ENCODE peak calls at places on chromosomes 4 and X, in four cellular contexts. Q is mesenchymal stem cell, C is IMR-90, A is neuronal stem cell. V is an unnamed sample.
A peak's percentile ranks its signal among the peaks of the same experiment; 100 is the strongest.

GRCh38 chr4:76639292-76639691 is 204.3 kb downstream of the SHROOM3 start:
- DNase-seq in Q (no peak), C (peak; percentile 23), A (no peak), V (no peak)

GRCh38 chr4:101421393-101421792 is 74.1 kb upstream of the PPP3CA start:
- DNase-seq in Q (peak; percentile 2), C (peak; percentile 1), A (no peak), V (peak; percentile 40)

GRCh38 chrX:54530358-54530900 is 410 bp downstream of the GNL3L start:
- DNase-seq in Q (no peak), C (no peak), A (no peak), V (no peak)

GRCh38 chr4:26731342-26731741 is 129.3 kb upstream of the STIM2 start:
- DNase-seq in Q (no peak), C (peak; percentile 41), A (no peak), V (no peak)

GRCh38 chrX:71111141-71111843 is at the start of gene IL2RG:
- DNase-seq in Q (no peak), C (no peak), A (no peak), V (no peak)

GRCh38 chr4:156280726-156281125 is 327.1 kb upstream of the CTSO start:
- DNase-seq in Q (no peak), C (no peak), A (no peak), V (no peak)

GRCh38 chrX:50103866-50104566 is 96.8 kb downstream of the AKAP4 start:
- DNase-seq in Q (peak; percentile 12), C (no peak), A (no peak), V (no peak)

GRCh38 chr4:145824469-145824868 is 114.2 kb downstream of the ZNF827 start:
- DNase-seq in Q (no peak), C (no peak), A (no peak), V (no peak)

GRCh38 chr4:90069151-90069550 is 58.0 kb upstream of the CCSER1 start:
- DNase-seq in Q (no peak), C (peak; percentile 21), A (no peak), V (peak; percentile 18)

GRCh38 chr4:139988863-139989765 is 164.9 kb downstream of the MAML3 start:
- DNase-seq in Q (peak; percentile 95), C (peak; percentile 97), A (no peak), V (peak; percentile 84)

DNA sequence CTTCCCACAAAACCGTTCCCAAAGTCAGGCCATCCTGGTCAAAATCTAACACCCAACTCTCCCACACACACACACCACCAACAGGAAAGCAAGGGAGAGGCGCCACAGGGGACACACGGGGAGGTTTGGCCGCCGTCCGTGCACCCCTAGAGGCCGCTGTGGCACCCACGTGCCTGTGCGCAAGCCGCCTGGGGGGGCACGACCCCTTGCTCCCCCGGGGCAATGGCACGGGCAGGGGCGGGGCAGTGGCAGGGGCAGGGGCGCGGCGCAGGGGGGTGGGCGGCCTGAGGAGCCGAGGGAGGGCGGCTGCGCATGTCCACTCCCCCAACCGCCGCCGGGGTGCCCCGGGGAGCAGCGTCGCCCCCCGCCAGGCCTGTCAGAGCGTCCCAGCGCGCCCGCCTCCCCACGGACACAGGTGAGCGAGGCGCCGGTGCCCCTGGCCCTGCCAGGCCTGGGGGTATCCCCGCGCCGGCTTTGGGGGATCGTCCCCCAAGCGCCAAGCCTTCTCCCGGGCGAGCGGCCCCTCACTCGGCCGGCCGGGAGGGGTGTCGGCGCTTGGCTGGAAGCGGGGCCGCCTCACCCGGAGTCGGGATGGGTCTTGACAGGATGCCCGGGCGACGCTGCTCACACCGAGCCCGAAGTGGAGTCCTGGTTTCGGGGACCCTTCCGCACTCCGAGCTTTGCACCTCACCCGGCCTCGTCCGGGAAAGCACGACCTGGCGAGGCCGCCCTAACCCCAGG is at the start of gene ERAS:
- DNase-seq in Q (no peak), C (no peak), A (no peak), V (no peak)
- H4K8ac ChIP-seq in Q (no peak within 1 kb of the TSS), C (no peak within 1 kb of the TSS), A (no peak within 1 kb of the TSS), V (no peak within 1 kb of the TSS)

DNA sequence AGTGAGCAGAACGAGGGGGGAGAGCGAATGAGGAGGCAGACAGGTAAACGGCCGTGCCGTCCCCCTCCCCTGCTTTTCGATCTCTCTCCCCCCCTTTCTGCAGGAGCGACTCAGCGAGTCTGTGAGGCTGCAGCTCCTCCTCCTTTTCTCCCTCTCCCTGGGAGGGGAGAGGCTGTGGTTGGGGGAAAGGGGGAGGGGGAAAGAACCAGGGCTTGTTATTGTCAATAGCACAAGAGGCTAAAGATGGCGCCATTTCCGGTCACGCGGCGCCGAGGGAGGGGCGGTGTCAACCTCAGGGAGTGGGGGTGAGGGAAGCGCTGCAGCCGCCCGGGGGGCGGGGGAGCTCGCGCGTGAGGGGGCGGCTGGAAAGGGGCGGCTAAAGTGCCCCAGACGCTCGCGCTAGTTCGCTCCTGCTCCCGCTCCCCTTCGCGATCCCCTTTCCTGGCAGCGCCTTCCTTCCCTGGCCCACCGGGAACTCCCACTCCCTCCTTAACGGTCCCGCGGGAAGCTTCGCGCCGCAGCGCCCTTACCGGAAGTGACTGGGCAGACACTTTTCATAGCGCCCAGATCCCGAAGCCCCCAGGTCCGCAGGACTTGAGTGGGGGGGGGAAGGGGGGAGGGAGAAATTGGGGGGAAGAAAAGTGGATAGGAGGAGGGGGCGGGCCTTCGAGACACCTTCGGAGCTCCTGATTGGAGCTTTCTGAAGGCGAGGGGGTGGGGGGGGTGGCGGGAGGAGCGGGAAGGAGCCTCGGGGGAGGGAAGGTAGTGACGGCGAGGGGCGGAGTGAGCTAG is at the start of gene CUL4B:
- DNase-seq in Q (peak; percentile 97), C (peak; percentile 94), A (peak; percentile 89), V (peak; percentile 86)
- H4K8ac ChIP-seq in Q (peak within 1 kb of the TSS; percentile 75), C (peak within 1 kb of the TSS; percentile 69), A (no peak within 1 kb of the TSS), V (peak within 1 kb of the TSS; percentile 99)

GRCh38 chr4:94207469-94208224 is at the start of gene SMARCAD1:
- DNase-seq in Q (peak; percentile 97), C (peak; percentile 97), A (peak; percentile 94), V (peak; percentile 98)

GRCh38 chr4:94202769-94203168 is 4.9 kb upstream of the SMARCAD1 start:
- DNase-seq in Q (no peak), C (no peak), A (no peak), V (no peak)

GRCh38 chr4:94208918-94209317 is 1.3 kb downstream of the SMARCAD1 start:
- DNase-seq in Q (no peak), C (no peak), A (no peak), V (no peak)

DNA sequence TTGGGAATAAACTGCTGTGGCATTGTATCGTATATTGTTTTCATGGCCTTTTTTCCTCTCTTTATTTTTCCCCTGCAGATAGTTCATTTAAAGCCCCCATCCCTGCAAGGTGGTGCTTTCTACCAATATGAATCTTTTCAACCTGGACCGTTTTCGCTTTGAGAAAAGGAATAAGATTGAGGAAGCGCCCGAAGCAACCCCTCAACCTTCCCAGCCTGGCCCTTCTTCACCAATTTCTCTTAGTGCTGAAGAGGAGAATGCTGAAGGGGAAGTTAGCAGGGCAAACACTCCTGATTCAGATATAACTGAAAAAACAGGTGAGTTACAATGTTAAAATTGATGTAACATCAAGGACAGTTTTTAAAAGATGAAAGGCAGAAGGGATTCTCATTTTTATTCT is 603 bp downstream of the SMARCAD1 start:
- DNase-seq in Q (no peak), C (no peak), A (no peak), V (no peak)
- H4K8ac ChIP-seq in Q (no peak overlapping the region), C (peak overlapping the region; percentile 78), A (no peak overlapping the region), V (peak overlapping the region; percentile 98)

GRCh38 chr4:74219241-74219640 is 61.3 kb downstream of the MTHFD2L start:
- DNase-seq in Q (no peak), C (no peak), A (no peak), V (no peak)

GRCh38 chr4:74223098-74223497 is 65.2 kb downstream of the MTHFD2L start:
- DNase-seq in Q (no peak), C (no peak), A (no peak), V (no peak)

GRCh38 chr4:74228691-74229640 is 71.0 kb downstream of the MTHFD2L start:
- DNase-seq in Q (peak; percentile 74), C (peak; percentile 67), A (peak; percentile 74), V (peak; percentile 93)

GRCh38 chr4:74218201-74218600 is 60.3 kb downstream of the MTHFD2L start:
- DNase-seq in Q (no peak), C (no peak), A (no peak), V (no peak)

DNA sequence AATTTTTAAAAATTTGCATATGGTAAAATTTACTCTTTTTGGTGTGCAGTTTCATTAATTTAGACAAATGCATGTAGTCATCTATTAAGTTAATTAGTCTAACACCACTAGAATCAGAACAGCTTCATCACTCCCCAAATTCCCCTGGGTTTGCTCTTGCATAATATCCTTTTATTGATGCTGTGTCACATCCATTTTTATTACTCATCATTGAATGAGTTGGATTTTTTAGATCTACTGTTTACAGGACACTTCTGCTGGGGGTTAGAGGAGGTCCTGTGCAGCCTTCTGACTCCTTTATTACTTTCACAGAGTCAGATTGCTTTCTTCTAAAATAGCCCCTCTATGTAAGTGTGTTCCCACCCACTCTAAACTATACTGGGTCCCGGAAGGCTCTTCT is 65.9 kb downstream of the MTHFD2L start:
- DNase-seq in Q (peak; percentile 49), C (peak; percentile 59), A (no peak), V (peak; percentile 10)
- H4K8ac ChIP-seq in Q (no peak overlapping the region), C (no peak overlapping the region), A (no peak overlapping the region), V (no peak overlapping the region)

GRCh38 chr4:110477836-110478235 is 1.9 kb downstream of the ENPEP start:
- DNase-seq in Q (no peak), C (no peak), A (no peak), V (no peak)
- H4K8ac ChIP-seq in Q (no peak overlapping the region), C (no peak overlapping the region), A (no peak overlapping the region), V (no peak overlapping the region)

GRCh38 chr4:8205749-8206611 is 6.9 kb downstream of the SH3TC1 start:
- DNase-seq in Q (no peak), C (no peak), A (no peak), V (no peak)
- H4K8ac ChIP-seq in Q (no peak overlapping the region), C (no peak overlapping the region), A (peak overlapping the region; percentile 83), V (no peak overlapping the region)

GRCh38 chr4:113116414-113117345 is 67.2 kb downstream of the ANK2 start:
- DNase-seq in Q (no peak), C (no peak), A (no peak), V (no peak)
- H4K8ac ChIP-seq in Q (no peak overlapping the region), C (no peak overlapping the region), A (no peak overlapping the region), V (no peak overlapping the region)

V was measured in trophoblast cell.